ENCODE peak calls at places on chromosomes 7 and 10, in five cellular contexts. J is coronary artery; L is AG04450; B is heart right ventricle; S is CD4-positive, CD25-positive, alpha-beta regulatory T cell. N is an unnamed sample.

GRCh38 chr7:37540917-37541316 is 92.3 kb upstream of the ELMO1 start:
- DNase-seq in J (no peak), L (no peak), B (no peak), S (no peak), N (no peak)

GRCh38 chr7:151632750-151633515 is 113.2 kb upstream of the RHEB start:
- DNase-seq in J (peak), L (no peak), B (peak), S (peak), N (peak)

GRCh38 chr7:118352854-118353453 is 128.4 kb downstream of the ANKRD7 start:
- DNase-seq in J (no peak), L (no peak), B (no peak), S (no peak), N (no peak)

GRCh38 chr7:143429770-143430698 is 13.2 kb upstream of the TAS2R60 start:
- DNase-seq in J (no peak), L (no peak), B (no peak), S (no peak), N (no peak)

GRCh38 chr7:100752994-100753393 is 19.6 kb downstream of the ZAN start:
- DNase-seq in J (no peak), L (no peak), B (no peak), S (no peak), N (no peak)

GRCh38 chr10:4981722-4982471 is 18.7 kb downstream of the AKR1C1 start:
- DNase-seq in J (no peak), L (no peak), B (peak), S (no peak), N (peak)

GRCh38 chr10:17074548-17074860 is 55.1 kb downstream of the CUBN start:
- DNase-seq in J (no peak), L (no peak), B (no peak), S (no peak), N (no peak)

GRCh38 chr10:25561761-25562160 is 372.3 kb upstream of the MYO3A start:
- DNase-seq in J (no peak), L (no peak), B (no peak), S (no peak), N (no peak)

GRCh38 chr10:4196948-4197390 is 412.0 kb upstream of the KLF6 start:
- DNase-seq in J (no peak), L (no peak), B (no peak), S (no peak), N (no peak)

GRCh38 chr10:101535949-101536348 is 52.1 kb downstream of the POLL start:
- DNase-seq in J (no peak), L (no peak), B (no peak), S (no peak), N (no peak)

DNA sequence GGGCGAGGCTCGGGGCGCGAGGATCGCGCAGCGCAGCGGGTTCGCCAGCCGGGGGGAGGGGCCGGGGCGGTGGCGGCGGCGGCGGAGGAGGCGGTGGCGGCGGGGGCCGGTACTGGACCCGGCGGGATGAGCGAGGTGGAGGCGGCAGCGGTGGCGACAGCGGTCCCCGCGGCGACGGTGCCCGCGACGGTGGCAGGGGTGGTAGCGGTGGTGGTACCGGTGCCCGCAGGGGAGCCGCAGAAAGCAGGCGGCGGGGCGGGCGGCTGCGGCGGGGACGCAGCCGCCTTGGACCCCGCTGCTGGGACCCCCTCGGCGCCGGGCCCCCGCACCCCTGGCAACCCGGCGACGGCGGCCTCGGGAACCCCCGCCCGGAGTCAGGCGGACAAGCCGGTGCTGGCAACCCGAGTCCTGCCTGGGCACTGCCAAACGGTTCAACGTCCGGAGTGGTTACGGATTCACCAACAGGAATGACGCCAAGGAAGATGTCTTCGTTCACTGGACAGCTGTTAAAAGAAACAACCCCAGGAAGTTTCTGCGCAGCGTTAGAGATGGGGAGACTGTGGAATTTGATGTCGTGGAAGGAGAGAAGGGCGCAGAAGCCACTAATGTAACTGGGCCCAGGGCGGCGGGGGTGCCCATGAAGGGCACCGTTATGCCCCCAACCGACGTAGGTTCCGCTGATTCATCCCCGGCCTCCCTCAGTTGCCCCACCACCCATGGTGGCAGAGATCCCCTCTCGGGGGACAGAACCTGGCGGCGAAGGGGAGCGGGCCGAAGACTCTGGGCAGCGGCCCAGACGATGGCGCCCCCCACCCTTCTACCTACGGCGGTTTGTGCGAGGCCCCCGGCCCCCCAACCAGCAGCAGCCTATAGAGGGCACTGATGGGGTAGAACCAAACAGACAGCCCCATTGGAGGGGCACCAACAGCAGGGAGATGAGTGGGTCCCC is 100.3 kb upstream of the CPXM2 start:
- DNase-seq in J (peak), L (no peak), B (no peak), S (no peak), N (no peak)
- H3K4me3 ChIP-seq in J (peak), L (no peak), B (no peak), S (no peak), N (no peak)

DNA sequence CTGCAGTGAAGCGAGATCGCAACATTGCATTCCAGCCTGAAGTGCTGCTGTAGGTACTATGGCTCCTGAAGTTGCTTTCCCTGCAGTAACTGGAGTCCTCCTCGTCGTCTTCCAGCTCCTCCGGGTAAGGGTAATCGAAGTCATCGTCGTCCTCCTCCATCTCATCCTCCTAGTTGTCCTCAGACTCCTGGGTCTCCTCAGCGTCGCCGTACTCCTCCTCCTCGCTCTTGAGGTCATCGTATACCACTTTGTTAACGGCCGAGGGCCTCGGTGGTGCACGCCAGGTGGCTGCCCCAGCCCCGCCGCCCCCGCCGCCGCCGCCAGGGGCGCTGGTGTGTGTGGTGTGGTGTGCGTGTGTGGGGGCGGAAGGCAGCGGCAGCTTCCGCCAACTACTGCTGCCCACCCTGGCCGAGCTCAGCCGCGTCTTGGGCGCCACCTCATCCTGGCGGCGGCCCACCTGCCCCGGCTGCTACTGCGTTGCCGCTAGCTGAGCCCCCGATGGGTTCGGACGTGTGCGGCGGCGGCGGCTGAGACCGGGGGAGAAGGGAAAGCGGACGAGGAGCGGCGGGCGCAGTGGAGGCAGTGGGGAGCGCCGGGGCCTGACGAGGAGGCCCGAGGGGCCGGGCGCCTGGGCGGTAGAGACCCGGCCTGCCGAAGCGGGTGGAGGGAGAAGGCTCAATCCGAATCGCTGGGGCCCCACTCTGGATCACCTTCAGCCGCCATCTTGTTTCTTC is 11.8 kb upstream of the ACBD5 start:
- DNase-seq in J (no peak), L (no peak), B (peak), S (peak), N (peak)
- H3K4me3 ChIP-seq in J (peak), L (peak), B (peak), S (peak), N (peak)

GRCh38 chr10:77638766-77639101 is 1.1 kb upstream of the KCNMA1 start:
- DNase-seq in J (no peak), L (no peak), B (no peak), S (no peak), N (no peak)
- H3K4me3 ChIP-seq in J (peak), L (peak), B (no peak), S (no peak), N (no peak)

GRCh38 chr7:128831994-128832879 is 2.0 kb downstream of the FLNC start:
- DNase-seq in J (no peak), L (no peak), B (peak), S (no peak), N (no peak)

GRCh38 chr7:128831178-128831993 is 1.2 kb downstream of the FLNC start:
- DNase-seq in J (no peak), L (no peak), B (peak), S (no peak), N (no peak)

GRCh38 chr7:128833939-128834310 is 3.7 kb downstream of the FLNC start:
- DNase-seq in J (no peak), L (no peak), B (no peak), S (no peak), N (no peak)

GRCh38 chr7:128833148-128833938 is 3.1 kb downstream of the FLNC start:
- DNase-seq in J (no peak), L (no peak), B (peak), S (no peak), N (no peak)

DNA sequence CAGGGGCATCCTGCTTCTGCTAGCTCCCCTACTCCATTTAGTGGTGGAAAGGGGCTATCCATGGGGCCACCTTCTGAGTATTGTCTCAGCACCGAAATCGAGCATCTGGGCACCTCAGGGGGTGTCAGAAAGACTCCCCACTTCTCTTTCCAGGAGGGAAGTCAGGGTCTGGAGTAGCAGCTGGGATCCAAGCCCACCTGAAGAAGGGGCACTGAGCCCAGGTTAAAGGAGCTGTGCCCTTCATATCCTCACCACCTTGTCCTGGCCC is 2.6 kb downstream of the FLNC start:
- DNase-seq in J (no peak), L (no peak), B (no peak), S (no peak), N (no peak)
- H3K4me3 ChIP-seq in J (peak), L (peak), B (peak), S (no peak), N (no peak)

GRCh38 chr10:36172574-36172973 is 530.5 kb upstream of the FZD8 start:
- DNase-seq in J (no peak), L (peak), B (no peak), S (no peak), N (no peak)
- H3K4me3 ChIP-seq in J (peak), L (peak), B (no peak), S (no peak), N (no peak)

DNA sequence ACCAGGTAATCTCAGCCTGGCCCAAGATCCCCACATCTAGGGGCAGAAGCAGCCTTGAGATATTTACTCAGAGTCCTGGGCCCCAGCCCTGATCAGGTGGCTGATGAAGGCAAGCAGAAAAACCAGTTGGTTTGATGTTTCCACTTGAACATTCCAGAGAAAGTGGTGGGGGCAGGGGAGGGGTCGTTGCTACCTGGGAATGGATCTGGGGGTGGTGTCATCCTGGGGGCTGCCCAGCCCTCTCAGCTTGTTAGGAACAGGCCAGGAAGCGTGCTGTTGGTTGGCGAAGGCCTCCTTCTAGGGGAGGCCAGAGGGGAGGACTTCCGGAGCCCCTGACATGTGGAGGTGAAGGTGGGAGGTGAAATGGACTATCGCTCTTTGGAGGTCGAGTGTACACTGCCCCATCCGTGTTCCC is 3.7 kb upstream of the ABHD11 start:
- DNase-seq in J (no peak), L (no peak), B (no peak), S (no peak), N (no peak)
- H3K4me3 ChIP-seq in J (no peak), L (no peak), B (no peak), S (no peak), N (no peak)

N was measured in GM12864.